ENCODE peak calls at places on chromosomes 2 and 18, in ten cellular contexts. W, M, F, B, P, Z, T, R, L and S are unnamed samples.

GRCh38 chr18:56563568-56563967 is 74.8 kb downstream of the TXNL1 start:
- DNase-seq in W (no peak), M (no peak), F (peak), B (no peak), P (no peak), Z (no peak), T (no peak), R (peak), L (peak), S (no peak)

GRCh38 chr18:78739843-78740677 is 239.6 kb upstream of the SALL3 start:
- DNase-seq in W (no peak), M (no peak), F (no peak), B (no peak), P (no peak), Z (no peak), T (no peak), R (no peak), L (no peak), S (no peak)

GRCh38 chr2:5387421-5387820 is 304.8 kb upstream of the SOX11 start:
- DNase-seq in W (no peak), M (no peak), F (no peak), B (peak), P (no peak), Z (no peak), T (no peak), R (no peak), L (no peak), S (no peak)

GRCh38 chr2:193793914-193794313 is 1599.2 kb upstream of the TMEFF2 start:
- DNase-seq in W (no peak), M (peak), F (no peak), B (peak), P (no peak), Z (no peak), T (no peak), R (no peak), L (no peak), S (no peak)

GRCh38 chr2:145018502-145018901 is 498.6 kb upstream of the ZEB2 start:
- DNase-seq in W (no peak), M (no peak), F (no peak), B (no peak), P (no peak), Z (no peak), T (no peak), R (no peak), L (no peak), S (no peak)

GRCh38 chr2:175568109-175568730 is 386.7 kb upstream of the ATP5MC3 start:
- DNase-seq in W (no peak), M (no peak), F (no peak), B (no peak), P (no peak), Z (no peak), T (no peak), R (no peak), L (no peak), S (no peak)

GRCh38 chr2:26088038-26088643 is 54.3 kb downstream of the RAB10 start:
- DNase-seq in W (peak), M (peak), F (peak), B (no peak), P (no peak), Z (no peak), T (no peak), R (peak), L (peak), S (no peak)

GRCh38 chr18:8943900-8944870 is 158.3 kb upstream of the NDUFV2 start:
- DNase-seq in W (no peak), M (peak), F (no peak), B (peak), P (no peak), Z (no peak), T (no peak), R (no peak), L (peak), S (no peak)

GRCh38 chr2:127857494-127857818 is 499 bp downstream of the POLR2D start:
- DNase-seq in W (peak), M (peak), F (no peak), B (no peak), P (no peak), Z (no peak), T (no peak), R (no peak), L (peak), S (no peak)

GRCh38 chr2:230872151-230872967 is 7.6 kb downstream of the ITM2C start:
- DNase-seq in W (no peak), M (no peak), F (no peak), B (no peak), P (no peak), Z (no peak), T (no peak), R (no peak), L (no peak), S (no peak)

GRCh38 chr2:241582328-241582727 is 23.8 kb downstream of the BOK start:
- DNase-seq in W (no peak), M (no peak), F (no peak), B (no peak), P (no peak), Z (no peak), T (no peak), R (no peak), L (no peak), S (no peak)

GRCh38 chr2:58140508-58141072 is 94.0 kb downstream of the VRK2 start:
- DNase-seq in W (no peak), M (no peak), F (no peak), B (no peak), P (no peak), Z (no peak), T (no peak), R (no peak), L (no peak), S (no peak)

GRCh38 chr18:78731423-78732032 is 248.1 kb upstream of the SALL3 start:
- DNase-seq in W (no peak), M (no peak), F (no peak), B (no peak), P (no peak), Z (no peak), T (no peak), R (no peak), L (no peak), S (no peak)

GRCh38 chr2:1886405-1886992 is 142.2 kb upstream of the PXDN start:
- DNase-seq in W (peak), M (peak), F (peak), B (peak), P (peak), Z (no peak), T (no peak), R (peak), L (peak), S (peak)

GRCh38 chr2:38528008-38528442 is 74.7 kb downstream of the HNRNPLL start:
- DNase-seq in W (peak), M (peak), F (peak), B (no peak), P (peak), Z (peak), T (peak), R (peak), L (peak), S (peak)

GRCh38 chr2:8682719-8683667 is 1.1 kb downstream of the ID2 start:
- DNase-seq in W (peak), M (peak), F (peak), B (no peak), P (no peak), Z (peak), T (peak), R (no peak), L (peak), S (no peak)

GRCh38 chr18:68299906-68300305 is 415.0 kb downstream of the TMX3 start:
- DNase-seq in W (no peak), M (no peak), F (no peak), B (no peak), P (no peak), Z (no peak), T (no peak), R (no peak), L (no peak), S (no peak)

GRCh38 chr2:132797551-132797950 is 127.5 kb upstream of the LYPD1 start:
- DNase-seq in W (no peak), M (peak), F (no peak), B (peak), P (no peak), Z (peak), T (no peak), R (no peak), L (no peak), S (no peak)

GRCh38 chr2:96264656-96265348 is 995 bp downstream of the TMEM127 start:
- DNase-seq in W (peak), M (peak), F (peak), B (no peak), P (no peak), Z (no peak), T (no peak), R (peak), L (peak), S (no peak)

GRCh38 chr2:148590613-148591012 is 53.9 kb upstream of the EPC2 start:
- DNase-seq in W (no peak), M (no peak), F (no peak), B (no peak), P (no peak), Z (no peak), T (no peak), R (no peak), L (no peak), S (no peak)

GRCh38 chr2:70935468-70936164 is at the start of gene ATP6V1B1:
- DNase-seq in W (no peak), M (no peak), F (peak), B (no peak), P (no peak), Z (no peak), T (no peak), R (no peak), L (no peak), S (no peak)

GRCh38 chr2:227485429-227485828 is 13.5 kb downstream of the AGFG1 start:
- DNase-seq in W (no peak), M (no peak), F (no peak), B (no peak), P (no peak), Z (no peak), T (no peak), R (no peak), L (no peak), S (no peak)

GRCh38 chr2:88880441-88880953 is 189.0 kb downstream of the RPIA start:
- DNase-seq in W (peak), M (peak), F (peak), B (no peak), P (no peak), Z (peak), T (peak), R (peak), L (peak), S (peak)

GRCh38 chr2:180061085-180061484 is 54.0 kb upstream of the CWC22 start:
- DNase-seq in W (no peak), M (no peak), F (no peak), B (no peak), P (no peak), Z (no peak), T (no peak), R (no peak), L (no peak), S (no peak)

GRCh38 chr2:50207881-50208280 is 824.1 kb downstream of the NRXN1 start:
- DNase-seq in W (no peak), M (no peak), F (no peak), B (no peak), P (no peak), Z (no peak), T (no peak), R (no peak), L (no peak), S (no peak)

GRCh38 chr18:48835119-48835518 is 115.6 kb downstream of the SMAD7 start:
- DNase-seq in W (no peak), M (no peak), F (no peak), B (no peak), P (no peak), Z (no peak), T (no peak), R (no peak), L (no peak), S (no peak)

GRCh38 chr2:3617198-3617890 is 22.4 kb downstream of the COLEC11 start:
- DNase-seq in W (no peak), M (no peak), F (no peak), B (no peak), P (no peak), Z (no peak), T (no peak), R (no peak), L (no peak), S (no peak)

GRCh38 chr2:69827796-69828540 is 1.5 kb upstream of the GMCL1 start:
- DNase-seq in W (no peak), M (no peak), F (no peak), B (peak), P (no peak), Z (no peak), T (no peak), R (no peak), L (no peak), S (no peak)

GRCh38 chr18:37497836-37498518 is 67.6 kb downstream of the CELF4 start:
- DNase-seq in W (no peak), M (no peak), F (no peak), B (no peak), P (no peak), Z (no peak), T (no peak), R (no peak), L (no peak), S (no peak)

GRCh38 chr2:96764253-96764637 is 3.5 kb downstream of the CNNM4 start:
- DNase-seq in W (peak), M (no peak), F (peak), B (no peak), P (no peak), Z (no peak), T (peak), R (no peak), L (peak), S (no peak)

GRCh38 chr2:178205853-178206516 is 11.7 kb downstream of the OSBPL6 start:
- DNase-seq in W (no peak), M (peak), F (no peak), B (peak), P (no peak), Z (no peak), T (no peak), R (no peak), L (no peak), S (no peak)

GRCh38 chr18:31489311-31489710 is 8.7 kb upstream of the DSG2 start:
- DNase-seq in W (no peak), M (no peak), F (no peak), B (no peak), P (no peak), Z (no peak), T (no peak), R (no peak), L (no peak), S (no peak)

GRCh38 chr2:11899264-11899818 is 152.9 kb downstream of the LPIN1 start:
- DNase-seq in W (no peak), M (no peak), F (no peak), B (peak), P (no peak), Z (peak), T (no peak), R (no peak), L (no peak), S (no peak)

GRCh38 chr2:217158906-217159305 is 299.0 kb upstream of the TNP1 start:
- DNase-seq in W (no peak), M (no peak), F (no peak), B (no peak), P (no peak), Z (no peak), T (no peak), R (no peak), L (no peak), S (no peak)

GRCh38 chr18:13271512-13271911 is 53.0 kb downstream of the LDLRAD4 start:
- DNase-seq in W (no peak), M (no peak), F (peak), B (no peak), P (peak), Z (no peak), T (no peak), R (no peak), L (no peak), S (no peak)